ENCODE peak calls at places on chromosomes 3 and 15, in nine cellular contexts. I is endodermal cell; Q is fibroblast of pulmonary artery; W is heart right ventricle; E is fibroblast of the aortic adventitia; H is HCT116; K is BJ; P is CD8-positive, alpha-beta T cell; G is foreskin fibroblast. V is an unnamed sample.

GRCh38 chr15:65980824-65981456 is 111.6 kb downstream of the RAB11A start:
- DNase-seq in I (peak), Q (peak), W (peak), E (peak), H (peak), K (peak), P (no peak), G (peak), V (peak)

GRCh38 chr15:55546718-55547117 is 38.7 kb upstream of the DNAAF4 start:
- DNase-seq in I (no peak), Q (peak), W (no peak), E (peak), H (no peak), K (no peak), P (no peak), G (no peak), V (peak)

GRCh38 chr3:128078875-128079274 is 26.6 kb downstream of the SEC61A1 start:
- DNase-seq in I (peak), Q (no peak), W (no peak), E (no peak), H (no peak), K (no peak), P (no peak), G (no peak), V (no peak)

GRCh38 chr3:194042947-194043346 is 93.0 kb upstream of the HES1 start:
- DNase-seq in I (no peak), Q (peak), W (no peak), E (peak), H (no peak), K (peak), P (no peak), G (peak), V (peak)

GRCh38 chr3:106302451-106303221 is 433.8 kb upstream of the CBLB start:
- DNase-seq in I (no peak), Q (no peak), W (no peak), E (no peak), H (no peak), K (no peak), P (no peak), G (no peak), V (no peak)

GRCh38 chr15:79572691-79573340 is 140.7 kb downstream of the MINAR1 start:
- DNase-seq in I (no peak), Q (no peak), W (no peak), E (no peak), H (no peak), K (no peak), P (no peak), G (no peak), V (no peak)

GRCh38 chr3:11565072-11565471 is 78.6 kb downstream of the VGLL4 start:
- DNase-seq in I (peak), Q (no peak), W (peak), E (no peak), H (no peak), K (no peak), P (no peak), G (no peak), V (no peak)

GRCh38 chr3:13075318-13075717 is 2.1 kb upstream of the IQSEC1 start:
- DNase-seq in I (no peak), Q (no peak), W (no peak), E (no peak), H (no peak), K (no peak), P (no peak), G (no peak), V (no peak)

GRCh38 chr3:14555835-14556234 is 15.7 kb upstream of the GRIP2 start:
- DNase-seq in I (peak), Q (no peak), W (peak), E (no peak), H (no peak), K (no peak), P (no peak), G (no peak), V (peak)

GRCh38 chr3:180594631-180595348 is 7.2 kb upstream of the TTC14 start:
- DNase-seq in I (no peak), Q (peak), W (no peak), E (peak), H (peak), K (no peak), P (no peak), G (peak), V (peak)

GRCh38 chr3:16543242-16543864 is 29.9 kb upstream of the RFTN1 start:
- DNase-seq in I (no peak), Q (no peak), W (no peak), E (no peak), H (no peak), K (no peak), P (no peak), G (no peak), V (no peak)

GRCh38 chr3:100400424-100400781 is 486 bp downstream of the TOMM70 start:
- DNase-seq in I (no peak), Q (peak), W (peak), E (peak), H (no peak), K (no peak), P (no peak), G (no peak), V (peak)

GRCh38 chr3:150611666-150612065 is 8.5 kb downstream of the SELENOT start:
- DNase-seq in I (no peak), Q (no peak), W (no peak), E (no peak), H (no peak), K (no peak), P (no peak), G (no peak), V (no peak)

GRCh38 chr3:4166540-4166939 is 136.6 kb upstream of the SETMAR start:
- DNase-seq in I (no peak), Q (no peak), W (no peak), E (no peak), H (no peak), K (no peak), P (no peak), G (no peak), V (no peak)

GRCh38 chr3:123194552-123194951 is 7.2 kb upstream of the SEC22A start:
- DNase-seq in I (peak), Q (peak), W (peak), E (no peak), H (peak), K (no peak), P (no peak), G (peak), V (peak)

GRCh38 chr15:71545923-71546322 is 264.4 kb upstream of the NR2E3 start:
- DNase-seq in I (no peak), Q (no peak), W (no peak), E (no peak), H (no peak), K (no peak), P (no peak), G (no peak), V (peak)

GRCh38 chr15:75123395-75123794 is 78.3 kb upstream of the C15orf39 start:
- DNase-seq in I (no peak), Q (no peak), W (no peak), E (peak), H (no peak), K (peak), P (no peak), G (peak), V (no peak)

GRCh38 chr15:66803182-66803729 is 101.2 kb downstream of the SMAD6 start:
- DNase-seq in I (peak), Q (peak), W (peak), E (peak), H (peak), K (peak), P (no peak), G (peak), V (peak)

GRCh38 chr3:193946945-193947344 is 189.0 kb upstream of the HES1 start:
- DNase-seq in I (no peak), Q (no peak), W (no peak), E (no peak), H (peak), K (no peak), P (no peak), G (no peak), V (peak)

GRCh38 chr3:36380171-36381031 is at the start of gene STAC:
- DNase-seq in I (peak), Q (no peak), W (no peak), E (peak), H (no peak), K (no peak), P (no peak), G (no peak), V (peak)

GRCh38 chr3:22366781-22367180 is 615.8 kb upstream of the ZNF385D start:
- DNase-seq in I (no peak), Q (no peak), W (no peak), E (peak), H (no peak), K (no peak), P (no peak), G (no peak), V (no peak)

GRCh38 chr3:16512435-16513140 is 911 bp downstream of the RFTN1 start:
- DNase-seq in I (peak), Q (no peak), W (peak), E (peak), H (no peak), K (no peak), P (peak), G (no peak), V (peak)

GRCh38 chr3:45993421-45994027 is 2.1 kb downstream of the FYCO1 start:
- DNase-seq in I (no peak), Q (no peak), W (no peak), E (no peak), H (no peak), K (no peak), P (no peak), G (no peak), V (no peak)

GRCh38 chr3:45994661-45995369 is 809 bp downstream of the FYCO1 start:
- DNase-seq in I (peak), Q (no peak), W (no peak), E (no peak), H (no peak), K (no peak), P (peak), G (no peak), V (no peak)

GRCh38 chr3:45991341-45991740 is 4.3 kb downstream of the FYCO1 start:
- DNase-seq in I (no peak), Q (no peak), W (no peak), E (no peak), H (no peak), K (no peak), P (no peak), G (no peak), V (no peak)

GRCh38 chr3:45992133-45992729 is 3.4 kb downstream of the FYCO1 start:
- DNase-seq in I (no peak), Q (no peak), W (no peak), E (peak), H (no peak), K (no peak), P (no peak), G (no peak), V (no peak)

DNA sequence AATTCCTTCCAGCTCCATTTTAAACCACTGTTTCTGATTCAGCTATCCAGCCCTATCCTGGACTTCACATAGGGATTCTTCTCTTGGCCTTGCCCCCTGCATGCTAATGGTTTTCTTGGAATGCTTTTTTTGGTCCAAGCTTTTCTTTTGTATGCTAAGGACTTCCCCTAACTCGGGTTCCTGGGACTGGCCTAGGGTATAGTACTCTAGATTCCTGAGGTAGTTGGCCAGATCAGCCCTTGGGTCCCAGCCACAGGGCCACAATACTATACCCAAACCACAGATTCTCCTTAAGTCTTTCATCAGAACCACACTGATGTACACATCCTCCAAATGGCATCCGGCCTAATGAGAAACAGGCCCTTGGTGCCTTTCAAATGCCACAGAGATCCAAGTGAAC is 2.8 kb downstream of the FYCO1 start:
- DNase-seq in I (no peak), Q (peak), W (no peak), E (peak), H (no peak), K (peak), P (no peak), G (peak), V (no peak)
- H3K4me3 ChIP-seq in I (no peak), Q (no peak), W (no peak), E (no peak), H (no peak), K (no peak), P (no peak), G (no peak), V (no peak)

GRCh38 chr15:58553365-58553918 is 121.7 kb downstream of the LIPC start:
- DNase-seq in I (peak), Q (no peak), W (no peak), E (no peak), H (no peak), K (no peak), P (no peak), G (no peak), V (no peak)
- TF ChIP-seq CTCF in I (no peak), Q (no peak), W (no peak), E (no peak), H (no peak), K (no peak), P (no peak), G (no peak), V (no peak)

DNA sequence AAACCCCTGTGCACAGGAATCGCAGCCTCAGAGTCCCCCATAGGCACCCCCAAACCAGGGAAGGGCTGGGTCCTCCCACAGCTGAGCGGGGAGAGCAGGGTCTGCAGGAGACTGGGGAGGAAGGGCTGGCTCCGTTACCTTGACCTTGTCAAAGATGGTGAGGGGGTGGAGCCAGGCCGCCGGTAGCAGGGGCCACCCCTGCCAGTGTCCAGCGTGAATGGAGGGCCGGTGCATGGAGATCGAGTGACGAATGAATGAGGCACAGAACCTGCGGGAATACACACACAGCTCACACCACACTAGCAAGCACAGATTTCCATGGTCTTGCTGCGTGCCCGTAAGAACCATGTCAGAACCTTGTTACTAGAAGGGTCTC is 102.3 kb downstream of the TMEM266 start:
- DNase-seq in I (no peak), Q (no peak), W (no peak), E (no peak), H (no peak), K (no peak), P (no peak), G (no peak), V (no peak)
- H3K4me3 ChIP-seq in I (no peak), Q (no peak), W (no peak), E (no peak), H (no peak), K (no peak), P (no peak), G (no peak), V (no peak)

DNA sequence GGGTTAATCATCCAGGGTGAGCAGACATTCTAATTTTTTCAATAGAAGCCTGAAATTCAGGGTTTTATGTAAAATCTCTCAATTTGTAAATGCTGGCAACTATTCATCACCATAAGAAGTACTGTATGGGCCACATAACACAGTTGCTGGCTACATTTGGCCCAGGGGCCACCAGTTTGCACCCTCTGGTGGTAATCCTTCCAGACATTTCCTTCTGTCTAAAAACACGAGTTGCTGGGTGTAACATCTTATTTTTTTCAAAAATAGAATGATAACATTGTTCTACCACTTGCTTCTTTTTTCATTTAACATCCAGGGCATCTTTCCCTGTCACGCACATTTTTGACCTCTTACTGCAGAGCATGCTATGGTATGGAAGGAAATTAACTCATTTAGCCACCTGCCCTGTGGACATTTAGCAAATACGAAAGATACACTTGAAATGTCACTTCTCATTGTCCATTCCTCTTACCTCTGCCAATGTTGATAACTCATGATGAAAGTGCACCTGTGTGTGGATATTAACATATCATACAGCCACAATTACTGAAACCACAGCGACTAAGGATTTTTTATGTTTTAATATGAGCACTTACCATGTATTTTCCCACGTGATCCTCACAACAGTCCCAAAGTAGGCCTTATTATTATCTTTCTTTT is 117.5 kb upstream of the ARHGEF3 start:
- DNase-seq in I (no peak), Q (no peak), W (no peak), E (no peak), H (no peak), K (no peak), P (no peak), G (no peak), V (no peak)
- TF ChIP-seq CTCF in I (peak), Q (no peak), W (no peak), E (peak), H (no peak), K (no peak), P (no peak), G (no peak), V (no peak)

GRCh38 chr15:90162956-90163355 is 38.2 kb upstream of the SEMA4B start:
- DNase-seq in I (no peak), Q (no peak), W (no peak), E (no peak), H (no peak), K (no peak), P (no peak), G (no peak), V (no peak)

GRCh38 chr15:90165157-90165556 is 36.0 kb upstream of the SEMA4B start:
- DNase-seq in I (no peak), Q (no peak), W (no peak), E (no peak), H (no peak), K (no peak), P (no peak), G (no peak), V (no peak)

GRCh38 chr15:90160781-90161727 is 40.1 kb upstream of the SEMA4B start:
- DNase-seq in I (peak), Q (no peak), W (no peak), E (no peak), H (no peak), K (no peak), P (no peak), G (no peak), V (peak)

GRCh38 chr15:90159213-90159612 is 41.9 kb upstream of the SEMA4B start:
- DNase-seq in I (no peak), Q (no peak), W (no peak), E (no peak), H (no peak), K (no peak), P (no peak), G (no peak), V (peak)

DNA sequence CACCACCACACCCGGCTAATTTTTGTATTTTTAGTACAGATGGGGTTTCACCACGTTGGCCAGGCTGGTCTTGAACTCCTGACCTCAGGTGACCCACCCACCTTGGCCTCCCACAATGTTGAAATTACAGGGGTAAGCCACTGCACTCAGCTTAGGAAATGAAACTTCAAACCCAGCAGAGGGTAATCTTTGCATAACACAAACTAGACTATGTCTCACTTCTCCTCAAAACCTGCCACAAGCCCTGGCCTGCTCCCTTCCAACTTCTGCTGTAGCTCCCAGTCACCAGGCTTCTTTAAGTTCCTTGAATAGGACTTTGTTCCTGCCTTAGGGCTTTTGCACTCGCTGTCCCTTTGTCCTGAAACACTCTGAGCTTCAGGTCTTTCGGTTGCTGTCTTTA is 39.2 kb upstream of the SEMA4B start:
- DNase-seq in I (no peak), Q (no peak), W (no peak), E (no peak), H (no peak), K (no peak), P (no peak), G (no peak), V (peak)
- H3K4me3 ChIP-seq in I (no peak), Q (no peak), W (no peak), E (no peak), H (no peak), K (no peak), P (no peak), G (no peak), V (no peak)

DNA sequence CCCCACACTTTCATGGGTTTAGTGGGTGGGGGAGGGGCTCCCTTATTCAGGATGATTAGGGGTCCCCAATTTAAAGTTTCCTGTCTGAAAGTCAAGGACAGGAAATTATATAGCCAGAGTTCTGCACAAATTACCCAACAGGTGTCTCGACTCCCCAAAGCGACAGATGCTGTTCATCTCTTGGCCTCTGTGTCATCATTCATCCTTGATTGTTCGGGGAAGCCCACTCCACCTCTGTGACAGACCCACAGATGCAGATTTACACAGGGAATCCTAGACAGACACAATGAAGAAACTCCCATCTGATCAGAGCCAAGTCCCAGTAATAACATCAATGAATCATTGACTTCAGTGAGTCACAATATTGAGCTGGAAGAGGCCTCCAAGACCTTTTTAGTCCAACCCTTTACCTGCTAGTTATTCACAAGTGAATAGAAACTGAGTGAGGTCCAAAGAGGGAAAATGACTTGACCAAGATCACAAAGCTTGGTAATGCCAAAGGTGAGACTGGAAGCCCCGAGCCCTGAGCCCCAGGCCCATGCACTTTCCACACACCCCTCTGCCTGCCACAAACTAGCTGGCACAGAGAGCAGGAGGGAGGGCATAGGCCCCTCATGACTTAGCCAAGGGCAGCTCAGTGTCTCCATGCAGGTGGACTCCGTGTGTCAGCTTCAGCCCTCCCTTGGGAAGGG is 7.9 kb upstream of the SRP14 start:
- DNase-seq in I (no peak), Q (peak), W (no peak), E (peak), H (no peak), K (no peak), P (peak), G (peak), V (peak)
- TF ChIP-seq CTCF in I (no peak), Q (no peak), W (no peak), E (no peak), H (no peak), K (no peak), P (no peak), G (no peak), V (no peak)

V was measured in epithelial cell of esophagus.